ENCODE peak calls at places on chromosome 1, in five cellular contexts. D is GM23338; E is K562; T is CD4-positive, alpha-beta T cell; U is mesenchymal stem cell. Q is an unnamed sample.

GRCh38 chr1:172938676-172939075 is 112.1 kb downstream of the TNFSF18 start:
- DNase-seq in E (no peak), T (no peak), U (peak), D (no peak), Q (no peak)

GRCh38 chr1:27350673-27351540 is 9.1 kb downstream of the SYTL1 start:
- DNase-seq in T (no peak), D (peak), U (peak), E (peak), Q (peak)

GRCh38 chr1:11650331-11650991 is 3.8 kb downstream of the FBXO2 start:
- DNase-seq in U (peak), D (peak), E (peak), T (peak), Q (peak)

GRCh38 chr1:156804572-156805243 is 11.9 kb downstream of the SH2D2A start:
- DNase-seq in T (no peak), U (peak), D (no peak), E (no peak), Q (no peak)

GRCh38 chr1:12143631-12144155 is 23.1 kb upstream of the TNFRSF1B start:
- DNase-seq in T (no peak), D (no peak), E (peak), U (peak), Q (peak)

GRCh38 chr1:166166701-166167394 is at the start of gene FAM78B:
- DNase-seq in D (peak), U (peak), T (peak), E (peak), Q (peak)

GRCh38 chr1:40344597-40344996 is 27.5 kb upstream of the COL9A2 start:
- DNase-seq in E (no peak), T (no peak), D (peak), U (peak), Q (peak)

GRCh38 chr1:15282810-15283474 is 35.9 kb downstream of the FHAD1 start:
- DNase-seq in D (peak), E (no peak), T (no peak), U (no peak), Q (peak)

GRCh38 chr1:89607888-89608626 is 24.9 kb upstream of the LRRC8C start:
- DNase-seq in D (no peak), U (peak), E (no peak), T (peak), Q (peak)

GRCh38 chr1:89310505-89310904 is 37.8 kb upstream of the GBP5 start:
- DNase-seq in T (no peak), E (no peak), U (peak), D (no peak), Q (no peak)

GRCh38 chr1:44537538-44537937 is 132.5 kb downstream of the RNF220 start:
- DNase-seq in E (no peak), T (no peak), U (no peak), D (peak), Q (no peak)

GRCh38 chr1:230274254-230274653 is 151.9 kb downstream of the PGBD5 start:
- DNase-seq in E (no peak), U (no peak), T (no peak), D (no peak), Q (no peak)

GRCh38 chr1:205430631-205431305 is 8.9 kb upstream of the LEMD1 start:
- DNase-seq in E (peak), U (peak), D (peak), T (peak), Q (peak)

GRCh38 chr1:212630159-212630900 is 21.8 kb downstream of the ATF3 start:
- DNase-seq in E (peak), U (peak), D (peak), T (peak), Q (peak)

GRCh38 chr1:242440757-242441156 is 83.7 kb downstream of the PLD5 start:
- DNase-seq in E (no peak), T (no peak), U (no peak), D (no peak), Q (no peak)

GRCh38 chr1:159823401-159823800 is 3.3 kb upstream of the SLAMF8 start:
- DNase-seq in D (no peak), U (no peak), T (no peak), E (no peak), Q (no peak)

GRCh38 chr1:193448682-193449461 is 262.5 kb upstream of the B3GALT2 start:
- DNase-seq in D (no peak), T (no peak), U (peak), E (no peak), Q (no peak)

GRCh38 chr1:167789501-167789900 is 67.7 kb downstream of the MPZL1 start:
- DNase-seq in U (no peak), T (no peak), D (no peak), E (no peak), Q (no peak)

GRCh38 chr1:21799730-21800129 is 12.3 kb upstream of the LDLRAD2 start:
- DNase-seq in U (no peak), D (no peak), E (no peak), T (no peak), Q (no peak)

GRCh38 chr1:158398818-158399502 is at the start of gene OR10T2:
- DNase-seq in T (no peak), U (no peak), E (no peak), D (no peak), Q (no peak)

GRCh38 chr1:24981632-24982007 is 51.5 kb upstream of the RUNX3 start:
- DNase-seq in E (no peak), U (no peak), T (no peak), D (no peak), Q (no peak)

GRCh38 chr1:155086856-155087535 is 8.4 kb downstream of the EFNA3 start:
- DNase-seq in U (no peak), E (no peak), T (no peak), D (peak), Q (no peak)

GRCh38 chr1:119330062-119330939 is 38.3 kb upstream of the HAO2 start:
- DNase-seq in U (no peak), T (no peak), D (no peak), E (no peak), Q (no peak)

DNA sequence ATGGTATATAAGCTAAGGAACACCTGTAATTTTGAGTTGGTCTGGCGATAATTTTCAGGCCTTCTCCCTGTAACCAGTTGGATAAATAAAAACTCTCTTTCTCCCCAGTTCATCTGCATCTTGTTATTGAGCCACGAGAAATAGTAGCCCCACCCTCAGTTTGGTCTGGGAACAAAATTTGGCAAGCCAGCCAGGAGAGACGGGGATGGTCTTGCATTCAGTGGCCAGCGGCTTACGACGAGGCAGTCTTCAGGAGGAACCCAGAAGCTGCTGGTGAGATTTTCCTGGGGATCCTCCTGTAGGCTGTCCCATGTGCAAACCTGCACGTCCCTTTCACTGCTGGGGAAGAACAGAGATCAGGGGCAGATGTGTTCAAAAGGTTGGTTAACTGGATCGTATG is 174.6 kb downstream of the PLA2G4A start:
- DNase-seq in T (no peak), U (no peak), D (no peak), E (no peak), Q (no peak)
- H3K27ac ChIP-seq in T (no peak), U (no peak), D (no peak), E (no peak), Q (no peak)

GRCh38 chr1:208570362-208570761 is 326.2 kb upstream of the PLXNA2 start:
- DNase-seq in D (no peak), U (no peak), T (no peak), E (no peak), Q (no peak)

GRCh38 chr1:208565761-208566440 is 321.7 kb upstream of the PLXNA2 start:
- DNase-seq in E (no peak), T (no peak), D (no peak), U (no peak), Q (no peak)

GRCh38 chr1:208564466-208564865 is 320.3 kb upstream of the PLXNA2 start:
- DNase-seq in T (no peak), D (no peak), U (no peak), E (no peak), Q (no peak)

DNA sequence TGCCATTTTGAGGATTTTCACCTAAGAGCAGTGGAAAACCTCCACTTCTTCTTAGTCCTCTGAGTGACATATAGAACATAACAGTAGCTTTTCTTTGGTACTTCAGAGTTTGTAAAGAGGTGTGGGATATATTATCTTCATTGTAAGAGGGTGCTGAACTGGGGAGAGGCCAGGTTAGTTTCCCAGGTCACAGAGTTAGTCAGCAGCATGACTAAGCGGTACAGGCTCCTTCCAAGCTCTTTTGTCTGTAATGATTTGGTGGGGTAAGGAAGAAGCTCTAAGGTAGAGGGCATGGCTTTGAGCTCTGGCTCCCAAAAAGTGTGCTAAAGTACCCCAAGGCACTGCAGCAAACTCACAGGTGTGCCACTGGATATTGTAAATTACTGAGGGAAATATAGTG is 325.0 kb upstream of the PLXNA2 start:
- DNase-seq in D (no peak), T (no peak), E (no peak), U (no peak), Q (no peak)
- H3K27ac ChIP-seq in D (no peak), T (no peak), E (no peak), U (no peak), Q (no peak)

GRCh38 chr1:206939131-206939530 is 7.1 kb downstream of the PIGR start:
- DNase-seq in U (no peak), T (no peak), D (no peak), E (no peak), Q (no peak)

GRCh38 chr1:206937437-206937836 is 8.8 kb downstream of the PIGR start:
- DNase-seq in U (no peak), E (no peak), D (no peak), T (no peak), Q (no peak)

GRCh38 chr1:206940588-206940936 is 5.7 kb downstream of the PIGR start:
- DNase-seq in E (no peak), D (no peak), T (no peak), U (no peak), Q (no peak)

GRCh38 chr1:206941766-206942418 is 4.4 kb downstream of the PIGR start:
- DNase-seq in D (no peak), T (no peak), E (peak), U (no peak), Q (no peak)

GRCh38 chr1:206939841-206940587 is 6.3 kb downstream of the PIGR start:
- DNase-seq in T (no peak), E (no peak), U (no peak), D (no peak), Q (no peak)
- H3K27ac ChIP-seq in T (no peak), E (no peak), U (no peak), D (no peak), Q (no peak)

DNA sequence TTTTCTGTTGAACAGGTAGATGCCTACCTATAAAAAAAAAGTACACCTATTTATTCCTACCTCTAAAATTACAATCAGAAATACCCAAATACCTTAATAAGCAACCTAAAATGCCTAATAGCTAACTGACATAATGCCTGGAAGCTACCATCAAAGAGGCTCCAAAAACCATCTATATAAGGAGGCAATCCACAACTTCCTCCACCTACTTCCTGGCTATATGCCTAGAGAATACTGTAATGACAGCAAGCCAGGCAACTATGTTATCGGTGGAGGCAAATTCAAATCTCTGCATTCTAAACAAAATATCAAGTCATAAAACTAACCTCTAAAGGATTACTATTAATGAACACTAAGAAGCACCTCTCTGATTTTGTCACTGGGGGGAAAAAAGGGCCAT is 10.1 kb downstream of the ZNF644 start:
- DNase-seq in D (no peak), T (no peak), E (no peak), U (no peak), Q (no peak)
- H3K27ac ChIP-seq in D (no peak), T (no peak), E (no peak), U (no peak), Q (no peak)

GRCh38 chr1:225466848-225467192 is 39.0 kb upstream of the LBR start:
- DNase-seq in D (no peak), E (no peak), U (no peak), T (no peak), Q (no peak)
- H3K27ac ChIP-seq in D (no peak), E (no peak), U (no peak), T (peak), Q (peak)

DNA sequence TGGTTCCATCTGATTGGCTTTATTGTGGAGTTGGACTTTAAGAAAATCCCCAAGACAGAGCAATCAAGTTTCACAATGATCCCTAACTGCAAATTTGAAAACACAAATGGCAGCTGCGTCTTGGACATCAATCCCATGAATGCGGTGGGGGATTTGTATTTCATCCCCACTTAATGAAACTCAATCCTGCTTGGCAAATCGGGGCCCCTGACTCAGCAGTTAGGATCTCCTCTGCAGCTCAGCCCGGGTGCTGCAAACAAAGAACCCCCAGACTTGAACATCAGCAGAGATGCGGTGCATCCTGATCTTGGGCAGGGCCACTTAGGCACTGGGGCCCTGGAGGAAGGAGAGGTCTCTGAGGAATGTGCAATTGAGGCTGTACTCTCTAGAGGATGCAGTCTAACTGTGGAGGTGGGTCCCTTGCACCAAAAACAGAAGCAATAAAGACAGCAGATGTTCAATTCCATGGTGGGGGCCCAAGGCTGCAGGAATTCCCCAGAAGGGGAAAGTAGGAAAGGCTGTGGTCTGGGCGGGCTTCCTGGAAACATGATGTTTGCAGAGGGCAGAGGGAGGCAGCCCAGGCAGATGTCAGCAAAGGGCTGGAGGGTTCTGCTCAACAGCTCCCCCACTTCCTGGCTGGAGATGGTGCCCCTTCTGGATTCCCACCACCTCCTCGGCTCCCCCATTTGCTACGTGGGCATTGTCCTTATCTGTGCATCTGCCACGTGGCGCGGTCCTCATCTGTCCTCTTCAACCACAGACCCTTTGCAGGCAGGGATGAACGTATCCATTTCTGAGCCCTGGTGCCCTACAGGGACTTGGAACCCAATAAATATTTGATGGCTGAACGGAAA is 8.6 kb upstream of the GUCA2B start:
- DNase-seq in U (no peak), E (no peak), T (no peak), D (no peak), Q (no peak)
- H3K27ac ChIP-seq in U (no peak), E (no peak), T (no peak), D (no peak), Q (no peak)

DNA sequence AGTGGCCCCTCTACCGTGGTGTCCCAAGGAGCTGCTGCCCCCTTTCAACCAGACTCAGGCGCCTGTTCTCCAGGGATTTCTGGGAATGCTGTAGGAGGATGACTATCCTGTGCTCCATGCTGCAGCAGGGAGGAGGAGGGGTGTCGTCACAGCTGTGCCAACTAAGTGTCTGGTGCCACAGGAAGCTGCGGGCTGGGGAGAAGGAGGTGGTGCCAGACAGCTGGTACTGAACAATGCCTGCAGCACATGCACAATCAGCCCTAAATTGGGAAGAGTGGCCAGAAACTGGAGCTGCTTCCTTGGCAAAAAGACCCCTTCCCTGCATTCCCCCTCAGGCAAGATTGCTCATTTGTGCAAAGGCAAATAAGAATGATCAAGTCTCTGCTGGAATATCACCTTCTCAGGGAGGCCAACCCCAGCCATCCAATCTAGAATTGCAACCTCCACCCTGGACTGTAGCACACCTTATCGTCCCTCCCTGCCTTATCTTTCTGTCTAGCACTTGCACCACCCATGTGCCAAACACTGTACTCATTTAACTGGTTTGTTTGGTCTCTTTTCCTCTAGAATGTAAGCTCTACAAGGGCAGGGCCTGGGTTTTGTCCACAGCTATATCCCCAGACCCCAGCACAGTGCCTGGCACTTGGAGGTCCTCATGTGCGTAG is 33.3 kb downstream of the LAMB3 start:
- DNase-seq in D (no peak), U (no peak), T (no peak), E (no peak), Q (peak)
- H3K27ac ChIP-seq in D (no peak), U (no peak), T (no peak), E (no peak), Q (peak)

Q was measured in left ventricle myocardium inferior.